ENCODE peak calls at places on chromosomes 5 and 9, in nine cellular contexts. P, A, D, Z, E, S, Q, M and K are unnamed samples.

GRCh38 chr5:158039911-158040347 is 181.0 kb upstream of the CLINT1 start:
- DNase-seq in S (no peak), P (no peak), Z (no peak), E (no peak), A (no peak), Q (no peak), M (no peak), D (no peak), K (no peak)

GRCh38 chr9:118418887-118419620 is 714.9 kb downstream of the TLR4 start:
- DNase-seq in Q (no peak), E (no peak), S (no peak), D (peak), P (peak), Z (no peak), M (no peak), A (no peak), K (no peak)

GRCh38 chr9:93809204-93809940 is 145.8 kb downstream of the BARX1 start:
- DNase-seq in P (no peak), S (no peak), A (no peak), Z (peak), D (no peak), Q (no peak), M (no peak), E (no peak), K (no peak)

GRCh38 chr5:39948867-39949468 is 524.2 kb upstream of the DAB2 start:
- DNase-seq in M (peak), P (peak), Z (peak), S (peak), A (no peak), D (peak), Q (peak), E (peak), K (no peak)

GRCh38 chr9:117545846-117546245 is 131.0 kb upstream of the ASTN2 start:
- DNase-seq in S (no peak), M (no peak), Z (no peak), E (no peak), D (no peak), P (no peak), Q (no peak), A (no peak), K (no peak)

GRCh38 chr5:82620957-82621600 is 342.9 kb upstream of the RPS23 start:
- DNase-seq in Q (no peak), D (no peak), E (no peak), S (no peak), A (no peak), M (no peak), Z (no peak), P (no peak), K (no peak)

GRCh38 chr9:16610538-16610937 is 259.9 kb downstream of the BNC2 start:
- DNase-seq in Z (no peak), D (no peak), M (no peak), A (no peak), E (no peak), P (no peak), Q (no peak), S (no peak), K (no peak)

GRCh38 chr5:97657239-97657638 is 474.2 kb upstream of the RIOK2 start:
- DNase-seq in S (no peak), A (no peak), P (peak), Z (no peak), Q (no peak), E (no peak), D (no peak), M (no peak), K (no peak)

GRCh38 chr9:79731483-79731882 is 159.7 kb downstream of the TLE4 start:
- DNase-seq in A (no peak), P (no peak), Q (peak), D (no peak), Z (no peak), S (no peak), E (no peak), M (no peak), K (no peak)